ENCODE peak calls at places on chromosome 2, in ten cellular contexts. K is coronary artery, P is NCI-H2227 treated with DMSO at 0.1 percent for 48 hours, I is psoas muscle, Q is T-helper 1 cell, Z is AG09309, F is choroid plexus epithelial cell, J is head of caudate nucleus, G is prostate gland, O is WTC11. L is an unnamed sample.

GRCh38 chr2:235766206-235766794 is 272.5 kb downstream of the AGAP1 start:
- DNase-seq in K (no peak), P (peak; percentile 79), I (peak; percentile 31), Q (no peak), Z (peak; percentile 44), F (peak; percentile 86), J (peak; percentile 94), G (peak; percentile 77), O (peak; percentile 59), L (peak; percentile 91)

GRCh38 chr2:171347591-171348032 is 86.2 kb downstream of the METTL8 start:
- DNase-seq in K (no peak), P (no peak), I (no peak), Q (no peak), Z (peak; percentile 91), F (peak; percentile 93), J (no peak), G (peak; percentile 22), O (no peak), L (no peak)

GRCh38 chr2:74020717-74021406 is 36.2 kb downstream of the TET3 start:
- DNase-seq in K (no peak), P (no peak), I (no peak), Q (no peak), Z (no peak), F (no peak), J (peak; percentile 63), G (no peak), O (no peak), L (no peak)

GRCh38 chr2:2698182-2699116 is 367.4 kb upstream of the MYT1L start:
- DNase-seq in K (no peak), P (no peak), I (no peak), Q (no peak), Z (no peak), F (peak; percentile 1), J (no peak), G (no peak), O (no peak), L (no peak)

GRCh38 chr2:96315005-96315399 is 9.7 kb upstream of the SNRNP200 start:
- DNase-seq in K (no peak), P (no peak), I (no peak), Q (no peak), Z (no peak), F (no peak), J (no peak), G (no peak), O (no peak), L (no peak)

GRCh38 chr2:222806606-222807036 is 54.2 kb upstream of the ACSL3 start:
- DNase-seq in K (no peak), P (no peak), I (no peak), Q (no peak), Z (no peak), F (no peak), J (no peak), G (no peak), O (no peak), L (no peak)

GRCh38 chr2:120829633-120830025 is 94.0 kb downstream of the GLI2 start:
- DNase-seq in K (no peak), P (no peak), I (no peak), Q (no peak), Z (no peak), F (no peak), J (no peak), G (no peak), O (no peak), L (no peak)

GRCh38 chr2:225737556-225737955 is 338.0 kb downstream of the NYAP2 start:
- DNase-seq in K (no peak), P (no peak), I (no peak), Q (no peak), Z (no peak), F (peak; percentile 33), J (no peak), G (no peak), O (no peak), L (no peak)

GRCh38 chr2:215973954-215974699 is 39.2 kb downstream of the MREG start:
- DNase-seq in K (no peak), P (no peak), I (no peak), Q (no peak), Z (peak; percentile 41), F (peak; percentile 39), J (no peak), G (no peak), O (no peak), L (no peak)

GRCh38 chr2:203551653-203552250 is 16.7 kb upstream of the RAPH1 start:
- DNase-seq in K (no peak), P (no peak), I (no peak), Q (no peak), Z (no peak), F (peak; percentile 65), J (no peak), G (peak; percentile 7), O (no peak), L (no peak)

GRCh38 chr2:1053781-1054180 is 103.1 kb downstream of the SNTG2 start:
- DNase-seq in K (no peak), P (no peak), I (no peak), Q (no peak), Z (no peak), F (no peak), J (no peak), G (no peak), O (no peak), L (no peak)